ENCODE peak calls at places on chromosome 15, in five cellular contexts. One of them, this sample, is unnamed.
A peak's percentile ranks its signal among the peaks of the same experiment; 100 is the strongest.

GRCh38 chr15:87753539-87753938 is 503.0 kb downstream of the NTRK3 start:
- DNase-seq in mesenchymal stem cell: no peak
- DNase-seq in H9: peak; percentile 42
- DNase-seq in neuronal stem cell: no peak
- DNase-seq in H1: no peak
- DNase-seq in this sample: no peak

GRCh38 chr15:79082363-79083070 is 8.1 kb downstream of the RASGRF1 start:
- DNase-seq in mesenchymal stem cell: no peak
- DNase-seq in H9: no peak
- DNase-seq in neuronal stem cell: no peak
- DNase-seq in H1: no peak
- DNase-seq in this sample: no peak

GRCh38 chr15:98938804-98939203 is 68.8 kb downstream of the PGPEP1L start:
- DNase-seq in mesenchymal stem cell: no peak
- DNase-seq in H9: no peak
- DNase-seq in neuronal stem cell: no peak
- DNase-seq in H1: no peak
- DNase-seq in this sample: no peak

GRCh38 chr15:92611995-92612745 is 43.4 kb downstream of the FAM174B start:
- DNase-seq in mesenchymal stem cell: no peak
- DNase-seq in H9: no peak
- DNase-seq in neuronal stem cell: no peak
- DNase-seq in H1: no peak
- DNase-seq in this sample: no peak

GRCh38 chr15:42108189-42108588 is 13.8 kb upstream of the PLA2G4D start:
- DNase-seq in mesenchymal stem cell: no peak
- DNase-seq in H9: no peak
- DNase-seq in neuronal stem cell: no peak
- DNase-seq in H1: no peak
- DNase-seq in this sample: no peak

GRCh38 chr15:67079361-67079760 is 14.0 kb downstream of the SMAD3 start:
- DNase-seq in mesenchymal stem cell: no peak
- DNase-seq in H9: no peak
- DNase-seq in neuronal stem cell: no peak
- DNase-seq in H1: no peak
- DNase-seq in this sample: peak; percentile 62

GRCh38 chr15:71779073-71779797 is 31.1 kb upstream of the NR2E3 start:
- DNase-seq in mesenchymal stem cell: no peak
- DNase-seq in H9: no peak
- DNase-seq in neuronal stem cell: no peak
- DNase-seq in H1: no peak
- DNase-seq in this sample: no peak

GRCh38 chr15:99604865-99605264 is 39.1 kb downstream of the MEF2A start:
- DNase-seq in mesenchymal stem cell: no peak
- DNase-seq in H9: no peak
- DNase-seq in neuronal stem cell: no peak
- DNase-seq in H1: no peak
- DNase-seq in this sample: no peak

GRCh38 chr15:101014921-101015841 is 96.0 kb downstream of the LRRK1 start:
- DNase-seq in mesenchymal stem cell: peak; percentile 68
- DNase-seq in H9: peak; percentile 81
- DNase-seq in neuronal stem cell: peak; percentile 73
- DNase-seq in H1: no peak
- DNase-seq in this sample: peak; percentile 70

GRCh38 chr15:62758126-62758951 is 284.2 kb upstream of the TPM1 start:
- DNase-seq in mesenchymal stem cell: peak; percentile 51
- DNase-seq in H9: no peak
- DNase-seq in neuronal stem cell: peak; percentile 44
- DNase-seq in H1: no peak
- DNase-seq in this sample: peak; percentile 90

GRCh38 chr15:71512281-71513016 is 297.9 kb upstream of the NR2E3 start:
- DNase-seq in mesenchymal stem cell: no peak
- DNase-seq in H9: no peak
- DNase-seq in neuronal stem cell: no peak
- DNase-seq in H1: no peak
- DNase-seq in this sample: no peak

GRCh38 chr15:75648156-75649000 is 666 bp downstream of the SNX33 start:
- DNase-seq in mesenchymal stem cell: peak; percentile 74
- DNase-seq in H9: peak; percentile 69
- DNase-seq in neuronal stem cell: peak; percentile 72
- DNase-seq in H1: no peak
- DNase-seq in this sample: no peak

GRCh38 chr15:63815796-63816533 is 17.8 kb downstream of the HERC1 start:
- DNase-seq in mesenchymal stem cell: no peak
- DNase-seq in H9: no peak
- DNase-seq in neuronal stem cell: no peak
- DNase-seq in H1: no peak
- DNase-seq in this sample: peak; percentile 18

GRCh38 chr15:74957301-74958035 is 896 bp upstream of the RPP25 start:
- DNase-seq in mesenchymal stem cell: no peak
- DNase-seq in H9: peak; percentile 53
- DNase-seq in neuronal stem cell: no peak
- DNase-seq in H1: no peak
- DNase-seq in this sample: no peak

GRCh38 chr15:32833323-32833944 is 115.6 kb downstream of the GREM1 start:
- DNase-seq in mesenchymal stem cell: no peak
- DNase-seq in H9: no peak
- DNase-seq in neuronal stem cell: no peak
- DNase-seq in H1: no peak
- DNase-seq in this sample: peak; percentile 68

GRCh38 chr15:23372284-23372683 is 17.7 kb downstream of the GOLGA8S start:
- DNase-seq in mesenchymal stem cell: peak; percentile 3
- DNase-seq in H9: no peak
- DNase-seq in neuronal stem cell: no peak
- DNase-seq in H1: no peak
- DNase-seq in this sample: no peak

GRCh38 chr15:30882861-30883433 is 20.8 kb upstream of the FAN1 start:
- DNase-seq in mesenchymal stem cell: no peak
- DNase-seq in H9: no peak
- DNase-seq in neuronal stem cell: no peak
- DNase-seq in H1: no peak
- DNase-seq in this sample: no peak

GRCh38 chr15:52804526-52805081 is 14.5 kb upstream of the ONECUT1 start:
- DNase-seq in mesenchymal stem cell: no peak
- DNase-seq in H9: peak; percentile 82
- DNase-seq in neuronal stem cell: peak; percentile 32
- DNase-seq in H1: no peak
- DNase-seq in this sample: no peak

GRCh38 chr15:91549581-91549980 is 303.9 kb upstream of the SLCO3A1 start:
- DNase-seq in mesenchymal stem cell: no peak
- DNase-seq in H9: no peak
- DNase-seq in neuronal stem cell: no peak
- DNase-seq in H1: no peak
- DNase-seq in this sample: no peak

GRCh38 chr15:40310993-40311392 is 3.3 kb upstream of the PLCB2 start:
- DNase-seq in mesenchymal stem cell: no peak
- DNase-seq in H9: no peak
- DNase-seq in neuronal stem cell: no peak
- DNase-seq in H1: no peak
- DNase-seq in this sample: no peak

DNA sequence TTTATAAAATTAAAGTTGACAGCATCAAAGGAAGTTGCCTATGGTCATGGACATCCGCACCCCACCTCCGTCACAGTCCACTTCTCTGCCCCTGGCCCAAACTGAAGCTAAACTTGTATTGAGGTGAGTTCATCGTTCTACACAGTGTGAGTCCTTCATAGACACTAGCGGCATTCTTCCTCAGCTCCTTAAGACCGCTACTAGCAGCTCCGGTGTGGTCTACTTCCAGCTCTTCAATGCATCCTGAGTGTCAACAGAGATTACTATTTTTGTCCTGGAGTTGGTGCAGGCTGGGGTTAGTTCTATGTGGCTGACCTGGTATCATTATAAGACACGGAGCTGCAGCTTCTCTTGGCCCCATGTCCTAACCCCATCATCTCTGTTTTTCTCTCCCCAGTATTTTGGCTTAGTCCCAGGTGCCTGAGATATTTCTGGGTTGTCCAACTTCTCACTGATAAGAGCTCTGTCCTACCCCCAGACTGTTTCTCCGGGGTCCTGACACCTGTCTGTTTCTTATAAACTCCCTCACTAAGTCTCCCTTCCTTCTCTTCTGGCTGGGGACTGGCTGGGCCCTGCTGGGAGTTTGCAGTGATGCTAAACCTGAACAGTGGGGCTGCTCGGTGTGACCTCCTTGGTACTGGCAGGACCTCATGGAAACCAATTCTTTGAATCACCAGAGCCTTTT is 169.2 kb upstream of the ATP10A start:
- DNase-seq in mesenchymal stem cell: no peak
- DNase-seq in H9: no peak
- DNase-seq in neuronal stem cell: no peak
- DNase-seq in H1: no peak
- DNase-seq in this sample: no peak
- H3K4ac ChIP-seq in mesenchymal stem cell: no peak overlapping the region
- H3K4ac ChIP-seq in H9: no peak overlapping the region
- H3K4ac ChIP-seq in neuronal stem cell: no peak overlapping the region
- H3K4ac ChIP-seq in H1: no peak overlapping the region
- H3K4ac ChIP-seq in this sample: no peak overlapping the region

DNA sequence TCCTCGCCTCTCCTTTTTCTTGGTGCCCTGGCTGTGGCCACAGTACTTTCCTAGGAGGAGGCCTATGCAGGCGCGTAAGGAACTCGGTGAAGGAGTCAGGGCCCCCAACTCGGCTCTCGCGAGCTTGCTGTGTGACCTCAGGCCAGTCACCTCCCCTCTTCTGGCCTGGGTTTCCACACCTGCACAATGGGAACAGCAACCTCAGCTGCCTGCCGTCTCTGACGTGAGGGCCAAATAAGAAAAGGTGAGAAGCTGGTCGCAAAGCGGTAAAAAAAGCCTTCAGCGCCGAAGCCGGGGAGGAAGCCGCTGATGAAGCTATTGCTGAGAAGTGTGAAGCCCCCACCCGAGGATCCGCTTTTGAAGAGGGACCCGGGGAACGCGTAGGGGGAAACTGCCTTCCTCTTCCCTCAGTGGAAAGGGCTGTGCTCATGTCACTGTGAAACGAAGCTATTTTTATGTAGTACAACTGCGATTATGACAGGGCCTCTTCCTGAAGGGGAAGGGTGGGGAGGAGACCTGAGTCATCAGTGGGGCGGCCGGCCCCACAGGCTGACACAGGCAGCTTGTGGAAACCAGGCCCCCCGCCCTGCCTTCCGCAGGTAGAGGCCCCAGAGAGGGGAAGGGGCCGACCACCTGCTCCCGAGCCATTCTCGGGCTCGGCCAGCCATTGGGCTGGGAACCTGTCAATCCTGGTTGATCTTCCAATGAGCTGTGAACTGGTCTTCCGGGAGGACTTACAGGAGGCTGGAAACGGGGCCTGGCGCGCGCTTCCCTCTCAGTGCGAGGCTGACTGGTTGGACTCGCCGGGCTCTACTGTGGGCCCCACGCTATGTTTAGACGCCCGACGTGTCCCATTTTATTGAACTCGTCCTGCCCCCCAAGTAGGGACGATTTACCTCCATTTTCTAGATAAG is 18.0 kb upstream of the ANKDD1A start:
- DNase-seq in mesenchymal stem cell: peak; percentile 95
- DNase-seq in H9: peak; percentile 99
- DNase-seq in neuronal stem cell: peak; percentile 95
- DNase-seq in H1: peak; percentile 96
- DNase-seq in this sample: peak; percentile 93
- H3K4ac ChIP-seq in mesenchymal stem cell: peak overlapping the region; percentile 73
- H3K4ac ChIP-seq in H9: no peak overlapping the region
- H3K4ac ChIP-seq in neuronal stem cell: no peak overlapping the region
- H3K4ac ChIP-seq in H1: peak overlapping the region; percentile 40
- H3K4ac ChIP-seq in this sample: peak overlapping the region; percentile 97

GRCh38 chr15:94843060-94843459 is 611.7 kb downstream of the MCTP2 start:
- DNase-seq in mesenchymal stem cell: no peak
- DNase-seq in H9: no peak
- DNase-seq in neuronal stem cell: no peak
- DNase-seq in H1: no peak
- DNase-seq in this sample: no peak

GRCh38 chr15:94844533-94845390 is 613.4 kb downstream of the MCTP2 start:
- DNase-seq in mesenchymal stem cell: peak; percentile 43
- DNase-seq in H9: peak; percentile 60
- DNase-seq in neuronal stem cell: peak; percentile 33
- DNase-seq in H1: no peak
- DNase-seq in this sample: no peak

GRCh38 chr15:94845391-94845718 is 614.0 kb downstream of the MCTP2 start:
- DNase-seq in mesenchymal stem cell: no peak
- DNase-seq in H9: no peak
- DNase-seq in neuronal stem cell: no peak
- DNase-seq in H1: no peak
- DNase-seq in this sample: no peak

GRCh38 chr15:94847325-94847724 is 616.0 kb downstream of the MCTP2 start:
- DNase-seq in mesenchymal stem cell: no peak
- DNase-seq in H9: no peak
- DNase-seq in neuronal stem cell: no peak
- DNase-seq in H1: no peak
- DNase-seq in this sample: no peak

GRCh38 chr15:94844188-94844532 is 612.8 kb downstream of the MCTP2 start:
- DNase-seq in mesenchymal stem cell: no peak
- DNase-seq in H9: no peak
- DNase-seq in neuronal stem cell: peak; percentile 1
- DNase-seq in H1: no peak
- DNase-seq in this sample: no peak
- H3K4ac ChIP-seq in mesenchymal stem cell: no peak overlapping the region
- H3K4ac ChIP-seq in H9: no peak overlapping the region
- H3K4ac ChIP-seq in neuronal stem cell: no peak overlapping the region
- H3K4ac ChIP-seq in H1: no peak overlapping the region
- H3K4ac ChIP-seq in this sample: no peak overlapping the region

DNA sequence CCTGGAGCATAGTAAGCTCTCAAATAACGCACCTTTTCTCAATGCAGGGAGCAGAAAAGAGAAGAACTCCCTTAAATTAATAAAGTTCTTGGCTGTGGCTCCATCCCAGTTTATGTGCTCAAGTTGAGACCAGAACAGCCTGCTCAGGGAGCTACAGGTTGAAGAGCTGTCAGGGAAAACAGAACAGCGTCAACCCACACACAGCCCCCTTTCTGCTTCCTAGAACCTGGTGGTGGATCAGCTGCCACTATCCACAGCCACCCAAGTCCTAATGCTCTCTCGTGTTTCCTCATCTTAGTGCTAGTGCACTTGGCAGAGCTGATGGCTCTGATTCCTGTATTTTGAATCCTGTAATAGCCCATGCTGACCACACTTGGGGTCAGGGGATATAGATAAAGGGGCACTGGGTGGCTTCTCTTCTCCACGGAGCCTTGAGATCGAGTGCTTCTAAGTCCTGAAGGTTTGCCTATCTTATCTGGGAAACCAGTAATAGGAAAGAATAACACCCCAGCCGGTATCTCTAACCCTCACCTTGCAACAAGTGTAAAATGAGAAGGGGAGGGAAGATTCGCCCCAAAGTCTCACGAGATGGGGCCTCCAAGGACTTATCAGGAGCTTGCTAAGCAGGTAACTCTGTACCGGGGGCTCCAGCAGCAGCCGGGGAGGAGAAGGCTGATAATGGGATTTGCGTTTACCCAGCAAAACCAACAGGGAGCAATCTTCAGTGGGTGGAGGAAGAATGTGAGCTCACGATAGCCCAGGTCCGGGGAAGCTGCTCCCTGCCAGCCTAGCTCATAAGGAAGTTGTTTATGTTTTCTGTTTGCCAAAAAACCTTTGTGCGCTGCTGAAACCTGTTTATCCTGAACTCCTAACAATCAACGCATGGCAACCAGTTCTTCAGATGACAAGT is 136.2 kb upstream of the ICE2 start:
- DNase-seq in mesenchymal stem cell: no peak
- DNase-seq in H9: peak; percentile 51
- DNase-seq in neuronal stem cell: no peak
- DNase-seq in H1: no peak
- DNase-seq in this sample: no peak
- H3K4ac ChIP-seq in mesenchymal stem cell: no peak overlapping the region
- H3K4ac ChIP-seq in H9: no peak overlapping the region
- H3K4ac ChIP-seq in neuronal stem cell: no peak overlapping the region
- H3K4ac ChIP-seq in H1: no peak overlapping the region
- H3K4ac ChIP-seq in this sample: no peak overlapping the region